ENCODE peak calls at places on chromosomes 5 and 9, in eight cellular contexts. D is activated CD8-positive, alpha-beta memory T cell treated with anti-CD3 and anti-CD28 coated beads, Interleukin-2, amount 50 U/mL, for 48 hours; M is HT-29; T is progenitor cell of endocrine pancreas; N is effector CD4-positive, alpha-beta T cell; X is T-helper 2 cell; R is OCI-LY7; L is Calu3. P is an unnamed sample.
A peak's percentile ranks its signal among the peaks of the same experiment; 100 is the strongest.

GRCh38 chr5:109324941-109325340 is 84.8 kb downstream of the PJA2 start:
- DNase-seq in N (no peak), T (no peak), D (no peak), M (no peak), R (no peak), X (no peak), L (no peak), P (no peak)

GRCh38 chr9:88953401-88954029 is 37.8 kb upstream of the S1PR3 start:
- DNase-seq in N (no peak), X (no peak), D (no peak), M (no peak), T (no peak), L (no peak), R (no peak), P (peak; percentile 47)

GRCh38 chr9:111661150-111661801 is at the start of gene GNG10:
- DNase-seq in L (peak; percentile 65), R (peak; percentile 63), T (peak; percentile 46), X (peak; percentile 55), M (peak; percentile 17), N (peak; percentile 59), D (peak; percentile 84), P (peak; percentile 56)

GRCh38 chr5:130289132-130290088 is 385.1 kb downstream of the CHSY3 start:
- DNase-seq in X (no peak), T (no peak), D (no peak), M (no peak), L (no peak), R (no peak), N (no peak), P (peak; percentile 44)

GRCh38 chr9:84261082-84261746 is 79.3 kb downstream of the SLC28A3 start:
- DNase-seq in M (peak; percentile 89), R (peak; percentile 62), T (peak; percentile 66), X (no peak), L (peak; percentile 80), D (peak; percentile 70), N (peak; percentile 21), P (peak; percentile 88)

GRCh38 chr9:120912958-120913672 is 13.5 kb downstream of the TRAF1 start:
- DNase-seq in R (no peak), L (no peak), X (no peak), T (no peak), D (no peak), N (no peak), M (no peak), P (no peak)

GRCh38 chr5:178149199-178149932 is 4.3 kb downstream of the NHP2 start:
- DNase-seq in N (no peak), L (no peak), D (no peak), M (no peak), R (no peak), T (no peak), X (no peak), P (peak; percentile 33)

GRCh38 chr5:54742417-54742889 is 224.9 kb downstream of the SNX18 start:
- DNase-seq in N (no peak), X (no peak), R (no peak), M (peak; percentile 85), L (peak; percentile 63), D (no peak), T (no peak), P (peak; percentile 70)

GRCh38 chr9:137809038-137809630 is 68.4 kb upstream of the CACNA1B start:
- DNase-seq in T (no peak), L (no peak), D (no peak), X (no peak), N (no peak), M (no peak), R (peak; percentile 35), P (no peak)

GRCh38 chr5:128081111-128081865 is 2.3 kb upstream of the SLC12A2 start:
- DNase-seq in L (no peak), T (no peak), D (no peak), X (no peak), N (no peak), M (peak; percentile 64), R (peak; percentile 43), P (peak; percentile 52)

GRCh38 chr5:71782771-71783770 is 64.0 kb downstream of the CARTPT start:
- DNase-seq in R (peak; percentile 70), X (no peak), N (peak; percentile 7), L (peak; percentile 83), M (peak; percentile 84), D (peak; percentile 76), T (peak; percentile 53), P (peak; percentile 88)

P was measured in choroid plexus epithelial cell.